ENCODE peak calls at places on chromosomes 1 and 21, in five cellular contexts. One of them, this sample, is unnamed.

GRCh38 chr1:163178628-163179027 is 24.1 kb downstream of the RGS5 start:
- DNase-seq in NCI-H69: no peak
- DNase-seq in psoas muscle: no peak
- DNase-seq in NCI-H2029: no peak
- DNase-seq in ureter: no peak
- DNase-seq in this sample: no peak

GRCh38 chr1:221822591-221822990 is 80.7 kb upstream of the DUSP10 start:
- DNase-seq in NCI-H69: no peak
- DNase-seq in psoas muscle: no peak
- DNase-seq in NCI-H2029: no peak
- DNase-seq in ureter: no peak
- DNase-seq in this sample: no peak

GRCh38 chr1:176720835-176721234 is 257.9 kb downstream of the PAPPA2 start:
- DNase-seq in NCI-H69: no peak
- DNase-seq in psoas muscle: no peak
- DNase-seq in NCI-H2029: no peak
- DNase-seq in ureter: no peak
- DNase-seq in this sample: no peak

GRCh38 chr1:200473698-200474371 is 64.0 kb upstream of the ZNF281 start:
- DNase-seq in NCI-H69: peak
- DNase-seq in psoas muscle: no peak
- DNase-seq in NCI-H2029: peak
- DNase-seq in ureter: no peak
- DNase-seq in this sample: no peak

GRCh38 chr1:17090844-17091243 is 28.4 kb downstream of the PADI2 start:
- DNase-seq in NCI-H69: no peak
- DNase-seq in psoas muscle: no peak
- DNase-seq in NCI-H2029: no peak
- DNase-seq in ureter: no peak
- DNase-seq in this sample: no peak

GRCh38 chr1:116350097-116350645 is 22.9 kb upstream of the ATP1A1 start:
- DNase-seq in NCI-H69: no peak
- DNase-seq in psoas muscle: no peak
- DNase-seq in NCI-H2029: no peak
- DNase-seq in ureter: no peak
- DNase-seq in this sample: no peak

GRCh38 chr21:15729346-15729673 is 472 bp upstream of the USP25 start:
- DNase-seq in NCI-H69: no peak
- DNase-seq in psoas muscle: no peak
- DNase-seq in NCI-H2029: no peak
- DNase-seq in ureter: no peak
- DNase-seq in this sample: no peak

GRCh38 chr1:162956922-162957321 is 95.9 kb upstream of the CCDC190 start:
- DNase-seq in NCI-H69: no peak
- DNase-seq in psoas muscle: no peak
- DNase-seq in NCI-H2029: no peak
- DNase-seq in ureter: no peak
- DNase-seq in this sample: no peak

GRCh38 chr1:110375490-110375889 is 15.3 kb downstream of the SLC16A4 start:
- DNase-seq in NCI-H69: no peak
- DNase-seq in psoas muscle: no peak
- DNase-seq in NCI-H2029: no peak
- DNase-seq in ureter: no peak
- DNase-seq in this sample: no peak

GRCh38 chr1:33512612-33513011 is 40.2 kb downstream of the ZSCAN20 start:
- DNase-seq in NCI-H69: no peak
- DNase-seq in psoas muscle: no peak
- DNase-seq in NCI-H2029: no peak
- DNase-seq in ureter: no peak
- DNase-seq in this sample: no peak

GRCh38 chr1:116493484-116494350 is 77.1 kb downstream of the CD58 start:
- DNase-seq in NCI-H69: no peak
- DNase-seq in psoas muscle: no peak
- DNase-seq in NCI-H2029: no peak
- DNase-seq in ureter: no peak
- DNase-seq in this sample: no peak

GRCh38 chr1:162627662-162628296 is 4.5 kb upstream of the DDR2 start:
- DNase-seq in NCI-H69: peak
- DNase-seq in psoas muscle: no peak
- DNase-seq in NCI-H2029: no peak
- DNase-seq in ureter: no peak
- DNase-seq in this sample: no peak

GRCh38 chr1:161267332-161267731 is 8.8 kb downstream of the PCP4L1 start:
- DNase-seq in NCI-H69: no peak
- DNase-seq in psoas muscle: no peak
- DNase-seq in NCI-H2029: no peak
- DNase-seq in ureter: no peak
- DNase-seq in this sample: no peak

GRCh38 chr1:20194770-20195463 is 8.6 kb upstream of the PLA2G2C start:
- DNase-seq in NCI-H69: peak
- DNase-seq in psoas muscle: peak
- DNase-seq in NCI-H2029: no peak
- DNase-seq in ureter: peak
- DNase-seq in this sample: no peak

GRCh38 chr1:76433528-76433927 is 359.0 kb downstream of the ST6GALNAC3 start:
- DNase-seq in NCI-H69: peak
- DNase-seq in psoas muscle: no peak
- DNase-seq in NCI-H2029: no peak
- DNase-seq in ureter: no peak
- DNase-seq in this sample: no peak

GRCh38 chr1:234502785-234503184 is 23.8 kb upstream of the TARBP1 start:
- DNase-seq in NCI-H69: no peak
- DNase-seq in psoas muscle: no peak
- DNase-seq in NCI-H2029: no peak
- DNase-seq in ureter: no peak
- DNase-seq in this sample: no peak

GRCh38 chr1:232450626-232451025 is 179.3 kb downstream of the SIPA1L2 start:
- DNase-seq in NCI-H69: peak
- DNase-seq in psoas muscle: no peak
- DNase-seq in NCI-H2029: no peak
- DNase-seq in ureter: no peak
- DNase-seq in this sample: no peak

GRCh38 chr1:239819075-239819474 is 272.6 kb upstream of the FMN2 start:
- DNase-seq in NCI-H69: no peak
- DNase-seq in psoas muscle: no peak
- DNase-seq in NCI-H2029: no peak
- DNase-seq in ureter: no peak
- DNase-seq in this sample: no peak

GRCh38 chr1:207186503-207186902 is 82.5 kb downstream of the C4BPA start:
- DNase-seq in NCI-H69: no peak
- DNase-seq in psoas muscle: no peak
- DNase-seq in NCI-H2029: no peak
- DNase-seq in ureter: no peak
- DNase-seq in this sample: no peak

GRCh38 chr1:85611856-85612255 is 31.3 kb downstream of the CCN1 start:
- DNase-seq in NCI-H69: no peak
- DNase-seq in psoas muscle: peak
- DNase-seq in NCI-H2029: no peak
- DNase-seq in ureter: peak
- DNase-seq in this sample: no peak

GRCh38 chr1:64171797-64172281 is 31.6 kb upstream of the UBE2U start:
- DNase-seq in NCI-H69: peak
- DNase-seq in psoas muscle: no peak
- DNase-seq in NCI-H2029: peak
- DNase-seq in ureter: no peak
- DNase-seq in this sample: no peak

GRCh38 chr1:94339229-94339927 is 78.8 kb upstream of the ABCD3 start:
- DNase-seq in NCI-H69: no peak
- DNase-seq in psoas muscle: no peak
- DNase-seq in NCI-H2029: no peak
- DNase-seq in ureter: no peak
- DNase-seq in this sample: no peak

GRCh38 chr1:116254776-116255175 is 118.3 kb upstream of the ATP1A1 start:
- DNase-seq in NCI-H69: no peak
- DNase-seq in psoas muscle: no peak
- DNase-seq in NCI-H2029: no peak
- DNase-seq in ureter: no peak
- DNase-seq in this sample: no peak

GRCh38 chr1:85566890-85567289 is 13.7 kb upstream of the CCN1 start:
- DNase-seq in NCI-H69: no peak
- DNase-seq in psoas muscle: no peak
- DNase-seq in NCI-H2029: no peak
- DNase-seq in ureter: no peak
- DNase-seq in this sample: no peak

GRCh38 chr1:41102208-41102607 is 80.7 kb upstream of the SLFNL1 start:
- DNase-seq in NCI-H69: no peak
- DNase-seq in psoas muscle: peak
- DNase-seq in NCI-H2029: peak
- DNase-seq in ureter: peak
- DNase-seq in this sample: no peak

GRCh38 chr1:40861227-40862003 is 748 bp downstream of the CITED4 start:
- DNase-seq in NCI-H69: peak
- DNase-seq in psoas muscle: peak
- DNase-seq in NCI-H2029: peak
- DNase-seq in ureter: peak
- DNase-seq in this sample: no peak

GRCh38 chr1:156140879-156141707 is 12.3 kb upstream of the SEMA4A start:
- DNase-seq in NCI-H69: peak
- DNase-seq in psoas muscle: peak
- DNase-seq in NCI-H2029: no peak
- DNase-seq in ureter: no peak
- DNase-seq in this sample: no peak

GRCh38 chr1:210938416-210938925 is 195.5 kb downstream of the KCNH1 start:
- DNase-seq in NCI-H69: no peak
- DNase-seq in psoas muscle: no peak
- DNase-seq in NCI-H2029: no peak
- DNase-seq in ureter: no peak
- DNase-seq in this sample: no peak

GRCh38 chr1:108034396-108034795 is 69.4 kb upstream of the VAV3 start:
- DNase-seq in NCI-H69: peak
- DNase-seq in psoas muscle: no peak
- DNase-seq in NCI-H2029: no peak
- DNase-seq in ureter: no peak
- DNase-seq in this sample: no peak

GRCh38 chr1:186658999-186659398 is 21.2 kb downstream of the PTGS2 start:
- DNase-seq in NCI-H69: no peak
- DNase-seq in psoas muscle: no peak
- DNase-seq in NCI-H2029: no peak
- DNase-seq in ureter: no peak
- DNase-seq in this sample: no peak

GRCh38 chr1:97906567-97907228 is 14.1 kb downstream of the DPYD start:
- DNase-seq in NCI-H69: peak
- DNase-seq in psoas muscle: peak
- DNase-seq in NCI-H2029: no peak
- DNase-seq in ureter: peak
- DNase-seq in this sample: no peak

GRCh38 chr1:82837261-82837660 is 1036.5 kb downstream of the ADGRL2 start:
- DNase-seq in NCI-H69: no peak
- DNase-seq in psoas muscle: no peak
- DNase-seq in NCI-H2029: no peak
- DNase-seq in ureter: no peak
- DNase-seq in this sample: no peak

GRCh38 chr1:41404308-41404755 is 43.1 kb downstream of the FOXO6 start:
- DNase-seq in NCI-H69: peak
- DNase-seq in psoas muscle: no peak
- DNase-seq in NCI-H2029: peak
- DNase-seq in ureter: no peak
- DNase-seq in this sample: no peak

This sample was measured in cortex of kidney.